ENCODE peak calls at places on chromosome 21, in five cellular contexts. One of them, this sample, is unnamed.

GRCh38 chr21:17780539-17780938 is 38.6 kb downstream of the C21orf91 start:
- DNase-seq in transverse colon: peak; percentile 22
- DNase-seq in lower leg skin: no peak
- DNase-seq in GM23338: no peak
- DNase-seq in astrocyte of the cerebellum: no peak
- DNase-seq in this sample: peak; percentile 32

GRCh38 chr21:25896657-25897056 is 161.9 kb downstream of the GABPA start:
- DNase-seq in transverse colon: no peak
- DNase-seq in lower leg skin: no peak
- DNase-seq in GM23338: no peak
- DNase-seq in astrocyte of the cerebellum: no peak
- DNase-seq in this sample: no peak

GRCh38 chr21:34129971-34130597 is 56.7 kb downstream of the MRPS6 start:
- DNase-seq in transverse colon: no peak
- DNase-seq in lower leg skin: no peak
- DNase-seq in GM23338: peak; percentile 75
- DNase-seq in astrocyte of the cerebellum: no peak
- DNase-seq in this sample: peak; percentile 44

GRCh38 chr21:34801519-34802132 is 132.8 kb downstream of the CLIC6 start:
- DNase-seq in transverse colon: no peak
- DNase-seq in lower leg skin: no peak
- DNase-seq in GM23338: peak; percentile 76
- DNase-seq in astrocyte of the cerebellum: no peak
- DNase-seq in this sample: peak; percentile 11

GRCh38 chr21:42997053-42997452 is 22.7 kb downstream of the PKNOX1 start:
- DNase-seq in transverse colon: peak; percentile 41
- DNase-seq in lower leg skin: peak; percentile 67
- DNase-seq in GM23338: no peak
- DNase-seq in astrocyte of the cerebellum: peak; percentile 94
- DNase-seq in this sample: no peak

GRCh38 chr21:21631961-21632360 is 633.8 kb downstream of the NCAM2 start:
- DNase-seq in transverse colon: no peak
- DNase-seq in lower leg skin: no peak
- DNase-seq in GM23338: no peak
- DNase-seq in astrocyte of the cerebellum: no peak
- DNase-seq in this sample: no peak

GRCh38 chr21:14358775-14359174 is 24.2 kb downstream of the HSPA13 start:
- DNase-seq in transverse colon: no peak
- DNase-seq in lower leg skin: no peak
- DNase-seq in GM23338: no peak
- DNase-seq in astrocyte of the cerebellum: no peak
- DNase-seq in this sample: no peak

GRCh38 chr21:33075596-33076195 is 5.8 kb downstream of the OLIG1 start:
- DNase-seq in transverse colon: no peak
- DNase-seq in lower leg skin: no peak
- DNase-seq in GM23338: peak; percentile 17
- DNase-seq in astrocyte of the cerebellum: no peak
- DNase-seq in this sample: no peak

GRCh38 chr21:34997295-34997694 is 51.8 kb downstream of the RUNX1 start:
- DNase-seq in transverse colon: no peak
- DNase-seq in lower leg skin: no peak
- DNase-seq in GM23338: no peak
- DNase-seq in astrocyte of the cerebellum: no peak
- DNase-seq in this sample: no peak

GRCh38 chr21:34635307-34635706 is 20.4 kb upstream of the RCAN1 start:
- DNase-seq in transverse colon: no peak
- DNase-seq in lower leg skin: no peak
- DNase-seq in GM23338: peak; percentile 63
- DNase-seq in astrocyte of the cerebellum: no peak
- DNase-seq in this sample: no peak

GRCh38 chr21:28892550-28893111 is 100.0 kb downstream of the LTN1 start:
- DNase-seq in transverse colon: no peak
- DNase-seq in lower leg skin: no peak
- DNase-seq in GM23338: no peak
- DNase-seq in astrocyte of the cerebellum: no peak
- DNase-seq in this sample: no peak

GRCh38 chr21:22900511-22900910 is 1902.3 kb downstream of the NCAM2 start:
- DNase-seq in transverse colon: no peak
- DNase-seq in lower leg skin: no peak
- DNase-seq in GM23338: no peak
- DNase-seq in astrocyte of the cerebellum: no peak
- DNase-seq in this sample: no peak

GRCh38 chr21:19322360-19322759 is 918.8 kb upstream of the TMPRSS15 start:
- DNase-seq in transverse colon: no peak
- DNase-seq in lower leg skin: no peak
- DNase-seq in GM23338: peak; percentile 7
- DNase-seq in astrocyte of the cerebellum: no peak
- DNase-seq in this sample: no peak

GRCh38 chr21:14686466-14687276 is 140.6 kb upstream of the SAMSN1 start:
- DNase-seq in transverse colon: no peak
- DNase-seq in lower leg skin: no peak
- DNase-seq in GM23338: no peak
- DNase-seq in astrocyte of the cerebellum: no peak
- DNase-seq in this sample: no peak

GRCh38 chr21:8988696-8989095 is 1532.7 kb upstream of the TPTE start:
- DNase-seq in transverse colon: no peak
- DNase-seq in lower leg skin: no peak
- DNase-seq in GM23338: peak; percentile 81
- DNase-seq in astrocyte of the cerebellum: no peak
- DNase-seq in this sample: no peak

GRCh38 chr21:37463083-37463780 is 96.7 kb downstream of the DYRK1A start:
- DNase-seq in transverse colon: no peak
- DNase-seq in lower leg skin: no peak
- DNase-seq in GM23338: peak; percentile 47
- DNase-seq in astrocyte of the cerebellum: peak; percentile 44
- DNase-seq in this sample: peak; percentile 51

GRCh38 chr21:44000360-44000759 is 11.7 kb upstream of the TRAPPC10 start:
- DNase-seq in transverse colon: no peak
- DNase-seq in lower leg skin: no peak
- DNase-seq in GM23338: no peak
- DNase-seq in astrocyte of the cerebellum: no peak
- DNase-seq in this sample: no peak

GRCh38 chr21:21216013-21216412 is 217.8 kb downstream of the NCAM2 start:
- DNase-seq in transverse colon: no peak
- DNase-seq in lower leg skin: no peak
- DNase-seq in GM23338: no peak
- DNase-seq in astrocyte of the cerebellum: no peak
- DNase-seq in this sample: no peak

GRCh38 chr21:42703173-42703908 is 49.9 kb downstream of the PDE9A start:
- DNase-seq in transverse colon: no peak
- DNase-seq in lower leg skin: no peak
- DNase-seq in GM23338: no peak
- DNase-seq in astrocyte of the cerebellum: no peak
- DNase-seq in this sample: no peak

GRCh38 chr21:36429672-36430546 is 44.7 kb downstream of the CHAF1B start:
- DNase-seq in transverse colon: peak; percentile 43
- DNase-seq in lower leg skin: peak; percentile 86
- DNase-seq in GM23338: peak; percentile 79
- DNase-seq in astrocyte of the cerebellum: peak; percentile 97
- DNase-seq in this sample: peak; percentile 20
- H3K4me3 ChIP-seq in transverse colon: peak overlapping the region; percentile 4
- H3K4me3 ChIP-seq in lower leg skin: no peak overlapping the region
- H3K4me3 ChIP-seq in GM23338: no peak overlapping the region
- H3K4me3 ChIP-seq in astrocyte of the cerebellum: peak overlapping the region; percentile 16
- H3K4me3 ChIP-seq in this sample: peak overlapping the region; percentile 62

GRCh38 chr21:41479686-41480085 is 28.3 kb downstream of the TMPRSS2 start:
- DNase-seq in transverse colon: no peak
- DNase-seq in lower leg skin: no peak
- DNase-seq in GM23338: peak; percentile 21
- DNase-seq in astrocyte of the cerebellum: no peak
- DNase-seq in this sample: no peak

GRCh38 chr21:41478319-41479177 is 29.4 kb downstream of the TMPRSS2 start:
- DNase-seq in transverse colon: no peak
- DNase-seq in lower leg skin: no peak
- DNase-seq in GM23338: peak; percentile 16
- DNase-seq in astrocyte of the cerebellum: peak; percentile 26
- DNase-seq in this sample: no peak

GRCh38 chr21:41480086-41480690 is 27.8 kb downstream of the TMPRSS2 start:
- DNase-seq in transverse colon: peak; percentile 67
- DNase-seq in lower leg skin: no peak
- DNase-seq in GM23338: no peak
- DNase-seq in astrocyte of the cerebellum: no peak
- DNase-seq in this sample: no peak

GRCh38 chr21:41475714-41476405 is 32.1 kb downstream of the TMPRSS2 start:
- DNase-seq in transverse colon: no peak
- DNase-seq in lower leg skin: no peak
- DNase-seq in GM23338: no peak
- DNase-seq in astrocyte of the cerebellum: no peak
- DNase-seq in this sample: no peak

GRCh38 chr21:41477641-41478318 is 30.2 kb downstream of the TMPRSS2 start:
- DNase-seq in transverse colon: no peak
- DNase-seq in lower leg skin: no peak
- DNase-seq in GM23338: peak; percentile 62
- DNase-seq in astrocyte of the cerebellum: peak; percentile 52
- DNase-seq in this sample: no peak
- H3K4me3 ChIP-seq in transverse colon: no peak overlapping the region
- H3K4me3 ChIP-seq in lower leg skin: no peak overlapping the region
- H3K4me3 ChIP-seq in GM23338: peak overlapping the region; percentile 35
- H3K4me3 ChIP-seq in astrocyte of the cerebellum: no peak overlapping the region
- H3K4me3 ChIP-seq in this sample: no peak overlapping the region

GRCh38 chr21:45478115-45478801 is 64.0 kb downstream of the SLC19A1 start:
- DNase-seq in transverse colon: peak; percentile 74
- DNase-seq in lower leg skin: no peak
- DNase-seq in GM23338: peak; percentile 84
- DNase-seq in astrocyte of the cerebellum: peak; percentile 34
- DNase-seq in this sample: peak; percentile 81
- H3K4me3 ChIP-seq in transverse colon: no peak overlapping the region
- H3K4me3 ChIP-seq in lower leg skin: no peak overlapping the region
- H3K4me3 ChIP-seq in GM23338: no peak overlapping the region
- H3K4me3 ChIP-seq in astrocyte of the cerebellum: no peak overlapping the region
- H3K4me3 ChIP-seq in this sample: peak overlapping the region; percentile 90

GRCh38 chr21:16422702-16423101 is 692.9 kb downstream of the USP25 start:
- DNase-seq in transverse colon: no peak
- DNase-seq in lower leg skin: no peak
- DNase-seq in GM23338: no peak
- DNase-seq in astrocyte of the cerebellum: no peak
- DNase-seq in this sample: no peak

GRCh38 chr21:16419188-16419874 is 689.5 kb downstream of the USP25 start:
- DNase-seq in transverse colon: peak; percentile 12
- DNase-seq in lower leg skin: peak; percentile 55
- DNase-seq in GM23338: peak; percentile 6
- DNase-seq in astrocyte of the cerebellum: peak; percentile 91
- DNase-seq in this sample: no peak

GRCh38 chr21:16418211-16418610 is 688.4 kb downstream of the USP25 start:
- DNase-seq in transverse colon: no peak
- DNase-seq in lower leg skin: no peak
- DNase-seq in GM23338: no peak
- DNase-seq in astrocyte of the cerebellum: no peak
- DNase-seq in this sample: no peak

GRCh38 chr21:16420086-16420724 is 690.4 kb downstream of the USP25 start:
- DNase-seq in transverse colon: no peak
- DNase-seq in lower leg skin: peak; percentile 41
- DNase-seq in GM23338: no peak
- DNase-seq in astrocyte of the cerebellum: peak; percentile 66
- DNase-seq in this sample: no peak

DNA sequence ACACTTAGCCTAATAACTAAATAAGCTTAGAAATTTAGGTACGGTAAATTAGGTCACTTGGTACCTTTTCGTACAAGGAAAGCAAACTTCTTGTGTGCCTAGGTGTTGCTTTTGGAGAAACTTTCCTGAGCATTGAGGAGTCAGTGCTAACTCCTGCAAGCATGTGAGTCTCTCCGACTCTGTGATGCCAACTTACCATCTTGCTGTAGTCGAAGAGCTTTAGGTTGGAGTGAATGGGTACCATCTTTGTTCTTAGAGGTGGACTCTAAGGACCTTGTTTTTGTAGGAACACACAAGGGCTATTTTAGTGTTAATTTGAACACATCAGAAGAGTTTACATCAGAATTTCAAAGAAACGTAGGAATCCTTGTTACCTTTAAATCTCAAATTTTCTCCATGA is 688.9 kb downstream of the USP25 start:
- DNase-seq in transverse colon: no peak
- DNase-seq in lower leg skin: no peak
- DNase-seq in GM23338: no peak
- DNase-seq in astrocyte of the cerebellum: no peak
- DNase-seq in this sample: no peak
- H3K4me3 ChIP-seq in transverse colon: no peak overlapping the region
- H3K4me3 ChIP-seq in lower leg skin: no peak overlapping the region
- H3K4me3 ChIP-seq in GM23338: no peak overlapping the region
- H3K4me3 ChIP-seq in astrocyte of the cerebellum: peak overlapping the region; percentile 55
- H3K4me3 ChIP-seq in this sample: no peak overlapping the region